ENCODE peak calls at places on chromosomes 1 and 21, in four cellular contexts. W is A549, D is tibial nerve, K is breast epithelium. J is an unnamed sample.

GRCh38 chr1:173095632-173096031 is 44.9 kb upstream of the TNFSF18 start:
- DNase-seq in W (no peak), D (no peak), K (no peak), J (no peak)

GRCh38 chr1:213393860-213394259 is 342.8 kb downstream of the RPS6KC1 start:
- DNase-seq in W (no peak), D (no peak), K (no peak), J (no peak)

GRCh38 chr21:36321325-36322082 is 1.5 kb downstream of the MORC3 start:
- DNase-seq in W (no peak), D (no peak), K (no peak), J (no peak)

GRCh38 chr1:119470958-119471357 is 36.1 kb upstream of the HSD3B1 start:
- DNase-seq in W (no peak), D (no peak), K (no peak), J (no peak)

GRCh38 chr21:35023396-35024070 is 25.6 kb downstream of the RUNX1 start:
- DNase-seq in W (no peak), D (no peak), K (no peak), J (no peak)

GRCh38 chr1:33612877-33613487 is 140.5 kb downstream of the ZSCAN20 start:
- DNase-seq in W (peak), D (peak), K (peak), J (peak)

GRCh38 chr1:157948547-157949152 is 44.8 kb upstream of the KIRREL1 start:
- DNase-seq in W (peak), D (no peak), K (no peak), J (no peak)

GRCh38 chr1:57060451-57060850 is 94.6 kb upstream of the C8B start:
- DNase-seq in W (no peak), D (no peak), K (no peak), J (no peak)

GRCh38 chr21:35677298-35677841 is 383.0 kb downstream of the SETD4 start:
- DNase-seq in W (no peak), D (no peak), K (peak), J (peak)

GRCh38 chr1:11772458-11772857 is 10.5 kb downstream of the C1orf167 start:
- DNase-seq in W (no peak), D (no peak), K (no peak), J (no peak)

GRCh38 chr1:30816211-30817082 is 58.9 kb upstream of the LAPTM5 start:
- DNase-seq in W (no peak), D (peak), K (peak), J (no peak)

GRCh38 chr1:91924146-91924545 is 25.1 kb upstream of the BRDT start:
- DNase-seq in W (peak), D (no peak), K (no peak), J (no peak)

GRCh38 chr1:65147424-65148177 is 402 bp upstream of the AK4 start:
- DNase-seq in W (peak), D (no peak), K (peak), J (peak)

GRCh38 chr1:2288308-2288707 is 60.2 kb downstream of the SKI start:
- DNase-seq in W (no peak), D (no peak), K (no peak), J (no peak)

GRCh38 chr1:169484683-169485426 is 889 bp downstream of the SLC19A2 start:
- DNase-seq in W (peak), D (peak), K (peak), J (peak)

GRCh38 chr21:39221282-39221996 is 38.2 kb upstream of the PSMG1 start:
- DNase-seq in W (no peak), D (no peak), K (no peak), J (no peak)

GRCh38 chr1:109947582-109948284 is 36.8 kb upstream of the AHCYL1 start:
- DNase-seq in W (no peak), D (no peak), K (no peak), J (no peak)

GRCh38 chr21:46168238-46168637 is 12.9 kb upstream of the FTCD start:
- DNase-seq in W (no peak), D (no peak), K (peak), J (no peak)

GRCh38 chr1:21511579-21512522 is 2.6 kb downstream of the ALPL start:
- DNase-seq in W (no peak), D (no peak), K (peak), J (no peak)

GRCh38 chr1:179883739-179884138 is 1.7 kb downstream of the TOR1AIP1 start:
- DNase-seq in W (no peak), D (no peak), K (no peak), J (no peak)

GRCh38 chr1:186063091-186063657 is 311.9 kb downstream of the TPR start:
- DNase-seq in W (no peak), D (no peak), K (no peak), J (no peak)

GRCh38 chr1:30532621-30533020 is 190.8 kb downstream of the MATN1 start:
- DNase-seq in W (no peak), D (no peak), K (no peak), J (no peak)

GRCh38 chr1:107900083-107900945 is 64.7 kb downstream of the VAV3 start:
- DNase-seq in W (no peak), D (no peak), K (no peak), J (no peak)

GRCh38 chr1:162892916-162893714 is 32.1 kb upstream of the CCDC190 start:
- DNase-seq in W (no peak), D (no peak), K (no peak), J (no peak)

GRCh38 chr1:160032165-160032827 is 506 bp upstream of the PIGM start:
- DNase-seq in W (no peak), D (no peak), K (no peak), J (no peak)

GRCh38 chr21:33300701-33301631 is 23.8 kb upstream of the IFNAR1 start:
- DNase-seq in W (no peak), D (no peak), K (no peak), J (no peak)

GRCh38 chr1:172005856-172006255 is 164.6 kb downstream of the DNM3 start:
- DNase-seq in W (peak), D (no peak), K (no peak), J (peak)

GRCh38 chr1:156540955-156541354 is 31.4 kb downstream of the IQGAP3 start:
- DNase-seq in W (no peak), D (no peak), K (no peak), J (no peak)

GRCh38 chr1:215599418-215599817 is 32.3 kb downstream of the KCTD3 start:
- DNase-seq in W (no peak), D (no peak), K (no peak), J (no peak)

GRCh38 chr1:44118682-44119081 is at the start of gene KLF17:
- DNase-seq in W (no peak), D (no peak), K (no peak), J (no peak)

GRCh38 chr1:17255336-17255735 is 6.4 kb downstream of the PADI3 start:
- DNase-seq in W (no peak), D (no peak), K (no peak), J (no peak)

GRCh38 chr1:17250601-17251000 is 1.7 kb downstream of the PADI3 start:
- DNase-seq in W (peak), D (no peak), K (peak), J (no peak)

GRCh38 chr1:17248781-17249180 is at the start of gene PADI3:
- DNase-seq in W (no peak), D (no peak), K (no peak), J (no peak)

GRCh38 chr1:17251699-17252376 is 2.9 kb downstream of the PADI3 start:
- DNase-seq in W (no peak), D (no peak), K (no peak), J (no peak)

GRCh38 chr1:17251246-17251645 is 2.3 kb downstream of the PADI3 start:
- DNase-seq in W (no peak), D (no peak), K (no peak), J (no peak)
- H3K4me3 ChIP-seq in W (no peak), D (no peak), K (no peak), J (no peak)

GRCh38 chr1:227353186-227353585 is 34.9 kb upstream of the CDC42BPA start:
- DNase-seq in W (no peak), D (no peak), K (no peak), J (no peak)

GRCh38 chr1:227356582-227357228 is 38.4 kb upstream of the CDC42BPA start:
- DNase-seq in W (peak), D (no peak), K (no peak), J (no peak)

GRCh38 chr1:227355542-227356270 is 37.4 kb upstream of the CDC42BPA start:
- DNase-seq in W (no peak), D (no peak), K (no peak), J (no peak)

GRCh38 chr1:227358079-227358358 is 39.7 kb upstream of the CDC42BPA start:
- DNase-seq in W (no peak), D (no peak), K (no peak), J (no peak)

DNA sequence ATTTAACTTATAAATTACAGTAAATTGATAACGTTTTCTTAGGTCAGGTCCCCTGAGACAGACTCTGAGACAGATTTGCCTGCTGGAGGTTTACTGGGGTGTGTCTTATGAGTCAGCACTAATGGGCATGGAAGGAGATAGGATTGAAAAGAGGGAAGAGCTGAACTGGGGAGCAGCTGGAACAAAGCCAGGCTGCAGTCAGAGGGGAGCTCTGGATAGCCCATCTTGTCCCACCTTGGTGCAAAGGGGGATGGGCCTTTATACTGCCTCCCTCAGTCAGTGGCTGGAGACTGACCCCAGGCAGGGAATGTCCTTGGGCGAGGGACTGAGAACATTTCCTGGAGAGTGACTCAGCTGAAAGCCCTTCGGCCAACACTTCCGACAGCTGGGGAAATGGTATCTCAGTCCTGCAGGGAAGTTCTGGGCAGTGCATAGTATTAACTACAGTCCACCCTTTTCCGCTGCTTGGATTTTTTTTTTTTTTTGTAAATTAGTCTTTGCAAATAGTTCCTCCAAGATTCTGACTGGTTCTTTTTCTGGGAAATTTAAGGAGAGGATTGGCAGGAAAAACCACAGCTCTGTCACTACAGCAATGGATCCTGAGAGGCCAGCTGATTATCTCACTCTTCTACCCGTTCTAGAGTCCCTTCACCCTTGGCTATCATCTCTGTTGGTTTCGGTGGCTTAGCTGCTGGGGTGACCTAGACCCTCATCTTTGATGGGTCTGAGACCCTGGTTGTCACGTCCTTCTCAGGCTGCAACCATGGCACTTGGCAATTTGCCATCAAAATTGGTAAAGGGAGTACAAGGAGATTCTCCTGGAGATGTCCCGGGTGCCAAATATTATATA is 39.2 kb upstream of the CDC42BPA start:
- DNase-seq in W (peak), D (no peak), K (no peak), J (peak)
- TF ChIP-seq POLR2A in W (no peak), D (no peak), K (no peak), J (no peak)

GRCh38 chr1:23911924-23912323 is 1.2 kb downstream of the CNR2 start:
- DNase-seq in W (no peak), D (no peak), K (no peak), J (no peak)
- H3K4me3 ChIP-seq in W (no peak), D (no peak), K (no peak), J (no peak)

GRCh38 chr1:4654764-4655673 is 610 bp downstream of the AJAP1 start:
- DNase-seq in W (no peak), D (no peak), K (no peak), J (no peak)

GRCh38 chr1:4653796-4654715 is at the start of gene AJAP1:
- DNase-seq in W (no peak), D (no peak), K (no peak), J (no peak)

GRCh38 chr1:4653328-4653660 is 1.1 kb upstream of the AJAP1 start:
- DNase-seq in W (no peak), D (no peak), K (no peak), J (no peak)

GRCh38 chr1:4650981-4651380 is 3.4 kb upstream of the AJAP1 start:
- DNase-seq in W (no peak), D (no peak), K (no peak), J (no peak)

DNA sequence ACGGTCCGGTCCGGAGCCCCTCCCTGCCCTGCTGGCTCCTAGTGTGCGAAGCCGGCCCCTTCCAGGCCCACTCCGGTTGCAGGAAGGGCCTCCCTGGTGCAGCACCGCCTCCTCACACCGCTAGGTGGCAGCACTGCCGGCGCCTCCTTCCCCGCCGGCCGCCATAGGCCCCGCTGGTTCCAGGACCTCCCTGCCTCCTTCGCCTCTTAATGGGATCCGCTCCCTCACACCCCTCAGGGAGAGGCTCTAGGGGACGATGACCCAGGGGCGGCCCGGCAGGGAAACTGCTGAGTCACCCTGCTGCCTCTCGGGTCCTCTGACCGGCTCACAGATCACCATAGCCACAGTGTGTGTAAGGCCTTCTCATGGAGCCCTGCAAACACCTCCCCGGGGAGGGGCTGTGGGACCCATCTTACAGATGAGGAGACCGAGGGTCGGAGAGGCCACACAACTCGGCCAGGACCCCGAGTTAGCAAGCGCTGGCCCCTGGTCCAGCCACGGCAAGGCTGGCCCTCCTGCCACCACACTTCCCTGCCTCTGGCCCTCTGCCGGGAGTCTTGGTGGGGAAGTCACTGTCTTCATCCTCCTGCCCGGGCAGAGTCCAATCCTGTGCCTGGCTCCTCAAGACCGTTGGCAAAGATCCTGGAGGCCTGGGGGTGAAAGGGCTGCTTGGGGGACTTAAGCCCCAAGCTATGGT is 1.6 kb upstream of the AJAP1 start:
- DNase-seq in W (peak), D (no peak), K (no peak), J (peak)
- TF ChIP-seq POLR2A in W (no peak), D (no peak), K (no peak), J (no peak)

J was measured in right lobe of liver.